ENCODE peak calls at places on chromosomes 13 and 19, in five cellular contexts. One of them, this sample, is unnamed.

GRCh38 chr13:40315416-40316064 is 350.9 kb downstream of the FOXO1 start:
- DNase-seq in RWPE2: no peak
- DNase-seq in T-cell: peak; percentile 57
- DNase-seq in amniotic stem cell: no peak
- DNase-seq in naive thymus-derived CD8-positive, alpha-beta T cell: peak; percentile 40
- DNase-seq in this sample: no peak

GRCh38 chr19:9877775-9878510 is 42.8 kb downstream of the PIN1 start:
- DNase-seq in naive thymus-derived CD8-positive, alpha-beta T cell: no peak
- DNase-seq in T-cell: no peak
- DNase-seq in RWPE2: no peak
- DNase-seq in amniotic stem cell: no peak
- DNase-seq in this sample: no peak

GRCh38 chr19:7328647-7329046 is 20.1 kb upstream of the ARHGEF18 start:
- DNase-seq in RWPE2: no peak
- DNase-seq in T-cell: no peak
- DNase-seq in naive thymus-derived CD8-positive, alpha-beta T cell: no peak
- DNase-seq in amniotic stem cell: no peak
- DNase-seq in this sample: no peak

GRCh38 chr19:18306903-18307681 is 15.8 kb downstream of the LSM4 start:
- DNase-seq in T-cell: peak; percentile 23
- DNase-seq in naive thymus-derived CD8-positive, alpha-beta T cell: peak; percentile 49
- DNase-seq in RWPE2: no peak
- DNase-seq in amniotic stem cell: no peak
- DNase-seq in this sample: no peak

GRCh38 chr13:110057052-110057451 is 249.9 kb downstream of the COL4A1 start:
- DNase-seq in T-cell: no peak
- DNase-seq in amniotic stem cell: no peak
- DNase-seq in RWPE2: no peak
- DNase-seq in naive thymus-derived CD8-positive, alpha-beta T cell: no peak
- DNase-seq in this sample: no peak

GRCh38 chr13:114001331-114002008 is 27.6 kb upstream of the C13orf46 start:
- DNase-seq in RWPE2: peak; percentile 60
- DNase-seq in amniotic stem cell: no peak
- DNase-seq in T-cell: no peak
- DNase-seq in naive thymus-derived CD8-positive, alpha-beta T cell: no peak
- DNase-seq in this sample: no peak

GRCh38 chr13:76522083-76522755 is 364.0 kb downstream of the KCTD12 start:
- DNase-seq in amniotic stem cell: no peak
- DNase-seq in naive thymus-derived CD8-positive, alpha-beta T cell: no peak
- DNase-seq in T-cell: no peak
- DNase-seq in RWPE2: peak; percentile 43
- DNase-seq in this sample: no peak

GRCh38 chr19:32336259-32337111 is 8.9 kb upstream of the ZNF507 start:
- DNase-seq in T-cell: no peak
- DNase-seq in RWPE2: no peak
- DNase-seq in amniotic stem cell: no peak
- DNase-seq in naive thymus-derived CD8-positive, alpha-beta T cell: no peak
- DNase-seq in this sample: no peak

GRCh38 chr19:6828306-6828697 is 55.8 kb downstream of the VAV1 start:
- DNase-seq in T-cell: no peak
- DNase-seq in amniotic stem cell: no peak
- DNase-seq in naive thymus-derived CD8-positive, alpha-beta T cell: no peak
- DNase-seq in RWPE2: peak; percentile 90
- DNase-seq in this sample: no peak

GRCh38 chr13:113110048-113110851 is 4.7 kb downstream of the F7 start:
- DNase-seq in T-cell: no peak
- DNase-seq in naive thymus-derived CD8-positive, alpha-beta T cell: no peak
- DNase-seq in amniotic stem cell: no peak
- DNase-seq in RWPE2: peak; percentile 41
- DNase-seq in this sample: no peak

GRCh38 chr13:65011403-65011802 is 2218.7 kb downstream of the PCDH9 start:
- DNase-seq in amniotic stem cell: no peak
- DNase-seq in naive thymus-derived CD8-positive, alpha-beta T cell: no peak
- DNase-seq in T-cell: no peak
- DNase-seq in RWPE2: no peak
- DNase-seq in this sample: no peak

GRCh38 chr13:28579334-28579733 is 79.6 kb upstream of the POMP start:
- DNase-seq in T-cell: no peak
- DNase-seq in RWPE2: no peak
- DNase-seq in naive thymus-derived CD8-positive, alpha-beta T cell: no peak
- DNase-seq in amniotic stem cell: no peak
- DNase-seq in this sample: no peak

GRCh38 chr13:26074706-26075105 is 22.9 kb upstream of the SHISA2 start:
- DNase-seq in T-cell: no peak
- DNase-seq in amniotic stem cell: peak; percentile 27
- DNase-seq in RWPE2: no peak
- DNase-seq in naive thymus-derived CD8-positive, alpha-beta T cell: no peak
- DNase-seq in this sample: no peak

GRCh38 chr13:84339456-84339855 is 457.2 kb upstream of the SLITRK1 start:
- DNase-seq in T-cell: no peak
- DNase-seq in naive thymus-derived CD8-positive, alpha-beta T cell: no peak
- DNase-seq in amniotic stem cell: no peak
- DNase-seq in RWPE2: no peak
- DNase-seq in this sample: no peak

GRCh38 chr19:3607398-3608078 is 863 bp upstream of the TBXA2R start:
- DNase-seq in T-cell: no peak
- DNase-seq in RWPE2: peak; percentile 45
- DNase-seq in amniotic stem cell: no peak
- DNase-seq in naive thymus-derived CD8-positive, alpha-beta T cell: no peak
- DNase-seq in this sample: no peak

GRCh38 chr13:30607908-30608307 is 9.8 kb upstream of the USPL1 start:
- DNase-seq in amniotic stem cell: no peak
- DNase-seq in T-cell: peak; percentile 73
- DNase-seq in naive thymus-derived CD8-positive, alpha-beta T cell: peak; percentile 78
- DNase-seq in RWPE2: no peak
- DNase-seq in this sample: no peak

GRCh38 chr13:32246468-32246867 is 68.7 kb downstream of the ZAR1L start:
- DNase-seq in T-cell: no peak
- DNase-seq in RWPE2: no peak
- DNase-seq in amniotic stem cell: peak; percentile 31
- DNase-seq in naive thymus-derived CD8-positive, alpha-beta T cell: no peak
- DNase-seq in this sample: peak; percentile 6

GRCh38 chr19:33482486-33482885 is 39.1 kb downstream of the PEPD start:
- DNase-seq in naive thymus-derived CD8-positive, alpha-beta T cell: no peak
- DNase-seq in T-cell: no peak
- DNase-seq in amniotic stem cell: no peak
- DNase-seq in RWPE2: no peak
- DNase-seq in this sample: no peak

GRCh38 chr19:51610576-51610975 is 19.6 kb downstream of the SIGLEC5 start:
- DNase-seq in T-cell: no peak
- DNase-seq in naive thymus-derived CD8-positive, alpha-beta T cell: no peak
- DNase-seq in amniotic stem cell: no peak
- DNase-seq in RWPE2: no peak
- DNase-seq in this sample: no peak

GRCh38 chr19:3975144-3975543 is 4.2 kb upstream of the DAPK3 start:
- DNase-seq in amniotic stem cell: no peak
- DNase-seq in RWPE2: no peak
- DNase-seq in T-cell: no peak
- DNase-seq in naive thymus-derived CD8-positive, alpha-beta T cell: no peak
- DNase-seq in this sample: no peak

GRCh38 chr19:48999481-49000325 is 6.0 kb downstream of the RUVBL2 start:
- DNase-seq in naive thymus-derived CD8-positive, alpha-beta T cell: peak; percentile 49
- DNase-seq in RWPE2: no peak
- DNase-seq in T-cell: peak; percentile 65
- DNase-seq in amniotic stem cell: peak; percentile 23
- DNase-seq in this sample: no peak

GRCh38 chr13:50222569-50223332 is 207.5 kb downstream of the KCNRG start:
- DNase-seq in naive thymus-derived CD8-positive, alpha-beta T cell: no peak
- DNase-seq in RWPE2: no peak
- DNase-seq in T-cell: no peak
- DNase-seq in amniotic stem cell: no peak
- DNase-seq in this sample: no peak

GRCh38 chr19:56101746-56102535 is 19.2 kb downstream of the ZNF787 start:
- DNase-seq in RWPE2: no peak
- DNase-seq in amniotic stem cell: no peak
- DNase-seq in T-cell: no peak
- DNase-seq in naive thymus-derived CD8-positive, alpha-beta T cell: no peak
- DNase-seq in this sample: no peak

This sample was measured in GOT3.